ENCODE peak calls at places on chromosome 9, in nine cellular contexts. G is activated CD8-positive, alpha-beta memory T cell treated with anti-CD3 and anti-CD28 coated beads for 1 hour; C is activated naive CD8-positive, alpha-beta T cell treated with anti-CD3 and anti-CD28 coated beads, Interleukin-2, amount 50 U/mL, for 16 hours; H is stimulated activated CD4-positive, alpha-beta T cell treated with anti-CD3 and anti-CD28 coated beads, Interleukin-2, amount 100 ng/mL, for 24 hours; U is AG10803; E is heart right ventricle; L is left lobe of liver; O is iPS-NIHi11; Y is K562. S is an unnamed sample.

GRCh38 chr9:113541019-113541900 is 77.7 kb downstream of the RGS3 start:
- DNase-seq in C (no peak), G (no peak), O (peak), Y (peak), U (peak), L (no peak), H (no peak), E (peak), S (peak)

GRCh38 chr9:115694014-115694413 is 459.6 kb upstream of the PAPPA start:
- DNase-seq in U (peak), E (peak), O (peak), H (no peak), Y (no peak), L (no peak), C (no peak), G (no peak), S (peak)

GRCh38 chr9:18238254-18238653 is 235.7 kb upstream of the ADAMTSL1 start:
- DNase-seq in U (peak), E (no peak), L (no peak), O (no peak), G (no peak), C (no peak), H (no peak), Y (no peak), S (no peak)

GRCh38 chr9:129319076-129319937 is 141.2 kb upstream of the IER5L start:
- DNase-seq in O (no peak), E (no peak), G (no peak), C (no peak), Y (no peak), U (no peak), H (peak), L (peak), S (no peak)

GRCh38 chr9:123642291-123643278 is 286.6 kb downstream of the CRB2 start:
- DNase-seq in U (no peak), Y (no peak), H (no peak), G (no peak), L (no peak), E (peak), C (no peak), O (no peak), S (peak)

GRCh38 chr9:130128251-130128650 is 44.0 kb upstream of the NCS1 start:
- DNase-seq in E (no peak), G (peak), O (no peak), H (peak), U (no peak), Y (no peak), L (no peak), C (no peak), S (peak)

GRCh38 chr9:90999425-91000397 is 198.1 kb downstream of the SYK start:
- DNase-seq in Y (no peak), L (peak), C (no peak), H (no peak), G (no peak), U (no peak), E (no peak), O (no peak), S (no peak)

GRCh38 chr9:116232425-116233159 is 79.0 kb downstream of the PAPPA start:
- DNase-seq in O (no peak), L (no peak), H (no peak), E (no peak), U (peak), G (no peak), C (no peak), Y (no peak), S (no peak)

GRCh38 chr9:131868766-131869165 is 128.9 kb upstream of the RAPGEF1 start:
- DNase-seq in E (no peak), O (no peak), Y (no peak), U (peak), G (no peak), H (no peak), C (no peak), L (no peak), S (no peak)

GRCh38 chr9:121636411-121636865 is 15.0 kb upstream of the DAB2IP start:
- DNase-seq in O (no peak), U (peak), Y (no peak), L (no peak), G (no peak), H (no peak), C (no peak), E (no peak), S (no peak)

GRCh38 chr9:83188272-83188671 is 125.3 kb upstream of the RASEF start:
- DNase-seq in C (no peak), L (no peak), E (no peak), H (no peak), O (no peak), U (no peak), G (no peak), Y (no peak), S (peak)

GRCh38 chr9:16828335-16829281 is 41.9 kb downstream of the BNC2 start:
- DNase-seq in E (peak), C (no peak), G (no peak), U (peak), L (no peak), H (no peak), O (peak), Y (no peak), S (no peak)

GRCh38 chr9:15416880-15417279 is 5.8 kb upstream of the SNAPC3 start:
- DNase-seq in Y (peak), G (no peak), E (no peak), U (peak), C (no peak), O (peak), L (no peak), H (peak), S (peak)

GRCh38 chr9:128550770-128551651 is 1.4 kb upstream of the SPTAN1 start:
- DNase-seq in U (peak), O (peak), E (peak), L (peak), G (no peak), C (no peak), H (no peak), Y (no peak), S (peak)

GRCh38 chr9:88533951-88534455 is 975 bp upstream of the NXNL2 start:
- DNase-seq in U (peak), G (no peak), H (no peak), Y (peak), C (no peak), O (peak), E (no peak), L (no peak), S (no peak)

GRCh38 chr9:134059188-134059641 is 8.6 kb downstream of the BRD3 start:
- DNase-seq in L (peak), E (no peak), H (no peak), O (peak), U (no peak), C (no peak), Y (no peak), G (no peak), S (no peak)

GRCh38 chr9:129172816-129173215 is 5.2 kb downstream of the IER5L start:
- DNase-seq in E (no peak), Y (no peak), L (no peak), O (no peak), U (no peak), C (no peak), G (no peak), H (no peak), S (no peak)

GRCh38 chr9:137435381-137435891 is 5.7 kb downstream of the ENTPD8 start:
- DNase-seq in H (no peak), O (no peak), U (no peak), E (no peak), G (no peak), Y (no peak), C (no peak), L (peak), S (no peak)

GRCh38 chr9:124006448-124007156 is 5.0 kb upstream of the LHX2 start:
- DNase-seq in L (no peak), O (no peak), Y (no peak), E (no peak), C (no peak), H (no peak), U (no peak), G (no peak), S (peak)

GRCh38 chr9:122991370-122991830 is 42.1 kb upstream of the GPR21 start:
- DNase-seq in L (no peak), E (peak), G (no peak), H (peak), Y (peak), O (peak), U (peak), C (peak), S (peak)

GRCh38 chr9:113631093-113631765 is 167.7 kb downstream of the RGS3 start:
- DNase-seq in Y (no peak), L (peak), U (peak), O (no peak), E (no peak), H (no peak), C (no peak), G (no peak), S (no peak)

GRCh38 chr9:88535932-88536324 is 950 bp downstream of the NXNL2 start:
- DNase-seq in G (no peak), L (no peak), U (peak), H (no peak), Y (no peak), C (no peak), E (no peak), O (no peak), S (no peak)

GRCh38 chr9:135835131-135835530 is 72.2 kb downstream of the CAMSAP1 start:
- DNase-seq in O (no peak), G (no peak), E (no peak), U (no peak), L (no peak), Y (no peak), H (no peak), C (no peak), S (no peak)

GRCh38 chr9:17837931-17838330 is 259.1 kb downstream of the SH3GL2 start:
- DNase-seq in L (no peak), H (no peak), E (no peak), C (no peak), G (no peak), U (no peak), O (no peak), Y (no peak), S (peak)

GRCh38 chr9:126783958-126784357 is 20.9 kb upstream of the ZBTB43 start:
- DNase-seq in L (no peak), H (no peak), O (no peak), C (no peak), G (no peak), Y (no peak), E (peak), U (no peak), S (no peak)

GRCh38 chr9:71665247-71665646 is 103.1 kb downstream of the CEMIP2 start:
- DNase-seq in H (no peak), E (no peak), Y (no peak), L (no peak), O (no peak), G (no peak), C (no peak), U (peak), S (no peak)

GRCh38 chr9:123929870-123930831 is at the start of gene DENND1A:
- DNase-seq in Y (peak), E (peak), U (peak), G (peak), C (peak), L (peak), H (peak), O (peak), S (peak)

GRCh38 chr9:684950-685340 is 156.6 kb upstream of the DMRT1 start:
- DNase-seq in E (no peak), H (no peak), L (no peak), O (no peak), Y (no peak), U (peak), C (no peak), G (no peak), S (no peak)

GRCh38 chr9:134419684-134420076 is 93.4 kb downstream of the RXRA start:
- DNase-seq in G (no peak), O (peak), Y (peak), C (no peak), H (no peak), U (no peak), L (no peak), E (no peak), S (peak)

GRCh38 chr9:71383308-71383707 is 261.9 kb upstream of the TRPM3 start:
- DNase-seq in G (no peak), U (no peak), E (no peak), O (peak), H (no peak), L (no peak), C (no peak), Y (no peak), S (no peak)

GRCh38 chr9:69019808-69020207 is 5.9 kb upstream of the PRKACG start:
- DNase-seq in E (no peak), Y (peak), H (no peak), O (no peak), L (no peak), G (no peak), U (no peak), C (no peak), S (peak)

GRCh38 chr9:126554292-126554691 is 59.4 kb upstream of the LMX1B start:
- DNase-seq in Y (no peak), C (no peak), U (no peak), H (no peak), O (no peak), E (no peak), G (no peak), L (no peak), S (no peak)

GRCh38 chr9:125998837-125999503 is 251.8 kb downstream of the PBX3 start:
- DNase-seq in E (no peak), C (no peak), Y (no peak), L (no peak), U (no peak), G (no peak), H (no peak), O (no peak), S (no peak)

GRCh38 chr9:78493166-78493742 is 196.3 kb downstream of the PSAT1 start:
- DNase-seq in Y (no peak), C (no peak), H (no peak), L (no peak), O (no peak), G (no peak), E (no peak), U (no peak), S (no peak)

GRCh38 chr9:129550199-129550839 is 70.6 kb downstream of the C9orf50 start:
- DNase-seq in Y (no peak), H (no peak), U (peak), L (peak), C (no peak), G (no peak), O (peak), E (peak), S (no peak)

GRCh38 chr9:111962021-111962420 is 65.4 kb downstream of the UGCG start:
- DNase-seq in C (no peak), E (no peak), G (no peak), U (no peak), Y (no peak), L (no peak), H (no peak), O (no peak), S (no peak)

GRCh38 chr9:37938121-37938906 is 34.4 kb upstream of the SLC25A51 start:
- DNase-seq in Y (no peak), C (no peak), H (no peak), G (no peak), O (no peak), U (peak), E (no peak), L (no peak), S (no peak)

GRCh38 chr9:97543568-97543967 is 42.1 kb downstream of the TMOD1 start:
- DNase-seq in E (no peak), H (no peak), U (no peak), O (peak), Y (no peak), G (no peak), C (no peak), L (no peak), S (no peak)

GRCh38 chr9:68416891-68417570 is 60.6 kb downstream of the PGM5 start:
- DNase-seq in G (no peak), O (peak), Y (peak), C (no peak), L (no peak), U (peak), E (no peak), H (no peak), S (peak)

S was measured in OCI-M1.